ENCODE peak calls at places on chromosomes 13 and 19, in six cellular contexts. J is CD4-positive, alpha-beta T cell; A is LNCaP clone FGC; M is kidney epithelial cell; P is right atrium auricular region; I is tibial artery. Y is an unnamed sample.

GRCh38 chr13:75010941-75011340 is 471.0 kb downstream of the TBC1D4 start:
- DNase-seq in P (no peak), A (no peak), J (no peak), I (no peak), M (no peak), Y (no peak)

GRCh38 chr13:43805681-43806128 is 18.9 kb upstream of the ENOX1 start:
- DNase-seq in A (no peak), M (no peak), P (no peak), I (no peak), J (no peak), Y (no peak)

GRCh38 chr13:79386125-79386822 is 19.8 kb downstream of the RBM26 start:
- DNase-seq in I (no peak), P (no peak), A (no peak), J (no peak), M (no peak), Y (no peak)

GRCh38 chr13:57582032-57582431 is 49.5 kb upstream of the PCDH17 start:
- DNase-seq in I (no peak), M (no peak), J (no peak), A (no peak), P (no peak), Y (no peak)

GRCh38 chr19:49064029-49064629 is 489 bp downstream of the NTF4 start:
- DNase-seq in P (no peak), M (no peak), J (no peak), A (no peak), I (no peak), Y (no peak)

GRCh38 chr13:23922005-23922932 is 25.0 kb upstream of the C1QTNF9B start:
- DNase-seq in I (no peak), M (no peak), J (no peak), P (no peak), A (no peak), Y (no peak)

GRCh38 chr13:75339635-75340374 is 142.2 kb downstream of the TBC1D4 start:
- DNase-seq in I (no peak), P (no peak), A (no peak), J (no peak), M (no peak), Y (no peak)

GRCh38 chr19:43524922-43525835 is 1.8 kb downstream of the ETHE1 start:
- DNase-seq in J (peak), I (peak), P (peak), A (no peak), M (no peak), Y (no peak)

GRCh38 chr19:23991170-23991569 is 76.5 kb downstream of the ZNF726 start:
- DNase-seq in P (peak), I (no peak), M (peak), J (no peak), A (peak), Y (no peak)

GRCh38 chr13:27619093-27619705 is 1.1 kb downstream of the LNX2 start:
- DNase-seq in J (no peak), M (no peak), A (no peak), P (no peak), I (no peak), Y (no peak)

GRCh38 chr19:17244618-17245534 is 843 bp downstream of the NR2F6 start:
- DNase-seq in I (no peak), J (no peak), P (no peak), M (no peak), A (no peak), Y (no peak)

GRCh38 chr19:49113762-49114629 is at the start of gene LIN7B:
- DNase-seq in M (no peak), A (no peak), J (peak), I (peak), P (no peak), Y (no peak)

GRCh38 chr19:44810555-44811447 is 1.9 kb downstream of the BCAM start:
- DNase-seq in A (no peak), J (no peak), M (no peak), I (no peak), P (no peak), Y (no peak)

GRCh38 chr19:33393286-33394005 is 19.9 kb downstream of the CEBPG start:
- DNase-seq in I (peak), P (no peak), M (no peak), J (no peak), A (no peak), Y (no peak)

GRCh38 chr13:109494955-109495354 is 291.4 kb downstream of the IRS2 start:
- DNase-seq in J (no peak), I (no peak), M (no peak), A (peak), P (no peak), Y (no peak)

GRCh38 chr13:22717036-22717435 is 463.7 kb upstream of the SGCG start:
- DNase-seq in J (no peak), I (no peak), P (no peak), M (no peak), A (no peak), Y (no peak)

GRCh38 chr13:113209880-113210421 is 538 bp downstream of the CUL4A start:
- DNase-seq in I (peak), P (no peak), J (peak), A (peak), M (no peak), Y (no peak)

GRCh38 chr19:46748325-46749109 is 2.3 kb upstream of the STRN4 start:
- DNase-seq in J (peak), M (no peak), I (no peak), A (no peak), P (no peak), Y (no peak)

GRCh38 chr13:82833928-82834327 is 1048.3 kb downstream of the SLITRK1 start:
- DNase-seq in A (no peak), M (no peak), J (no peak), I (no peak), P (no peak), Y (no peak)

GRCh38 chr13:95704510-95704909 is 27.6 kb downstream of the DNAJC3 start:
- DNase-seq in P (no peak), M (no peak), I (no peak), A (no peak), J (no peak), Y (no peak)

GRCh38 chr13:103431880-103432279 is 365.7 kb upstream of the SLC10A2 start:
- DNase-seq in M (no peak), A (no peak), P (no peak), I (no peak), J (no peak), Y (no peak)

GRCh38 chr19:44718441-44719261 is 19.7 kb downstream of the CEACAM16 start:
- DNase-seq in A (no peak), M (no peak), J (no peak), P (peak), I (peak), Y (no peak)

GRCh38 chr13:76879211-76879875 is 6.9 kb downstream of the KCTD12 start:
- DNase-seq in M (no peak), P (peak), A (no peak), I (peak), J (peak), Y (no peak)

GRCh38 chr13:21741396-21741795 is 70.5 kb downstream of the FGF9 start:
- DNase-seq in M (no peak), P (no peak), A (no peak), I (no peak), J (no peak), Y (no peak)

GRCh38 chr19:16542894-16543498 is 759 bp upstream of the CHERP start:
- DNase-seq in A (no peak), I (no peak), J (no peak), M (no peak), P (no peak), Y (no peak)

GRCh38 chr19:2888739-2889224 is 11.9 kb upstream of the ZNF57 start:
- DNase-seq in J (peak), P (no peak), A (no peak), I (peak), M (no peak), Y (no peak)

GRCh38 chr19:48489608-48490216 is 20.5 kb downstream of the CYTH2 start:
- DNase-seq in J (peak), P (no peak), A (no peak), M (no peak), I (no peak), Y (no peak)

GRCh38 chr19:1449467-1450442 is at the start of gene APC2:
- DNase-seq in P (no peak), I (no peak), M (no peak), A (no peak), J (no peak), Y (no peak)

GRCh38 chr19:50357178-50358100 is 8.0 kb downstream of the NAPSA start:
- DNase-seq in M (no peak), P (peak), A (no peak), I (peak), J (peak), Y (no peak)

GRCh38 chr13:99977334-99977911 is 4.2 kb upstream of the ZIC2 start:
- DNase-seq in J (no peak), I (no peak), A (no peak), P (no peak), M (no peak), Y (no peak)

GRCh38 chr19:35349614-35350521 is 2.2 kb downstream of the FFAR1 start:
- DNase-seq in P (no peak), I (peak), A (no peak), J (no peak), M (no peak), Y (no peak)

GRCh38 chr13:68234278-68234677 is 1004.1 kb upstream of the PCDH9 start:
- DNase-seq in I (no peak), J (no peak), P (no peak), M (no peak), A (no peak), Y (no peak)

GRCh38 chr19:3725640-3726310 is 17.6 kb downstream of the TJP3 start:
- DNase-seq in J (no peak), I (no peak), M (no peak), A (no peak), P (no peak), Y (no peak)

GRCh38 chr19:4851551-4852290 is 15.7 kb downstream of the PLIN3 start:
- DNase-seq in P (peak), A (no peak), I (peak), J (peak), M (peak), Y (no peak)

GRCh38 chr13:60733933-60734332 is 336.9 kb downstream of the TDRD3 start:
- DNase-seq in M (no peak), J (no peak), P (no peak), A (no peak), I (no peak), Y (no peak)

GRCh38 chr13:53254495-53254894 is 225.9 kb downstream of the OLFM4 start:
- DNase-seq in I (no peak), P (no peak), A (peak), J (no peak), M (no peak), Y (no peak)

GRCh38 chr19:34184880-34185491 is 12.7 kb downstream of the LSM14A start:
- DNase-seq in J (no peak), A (no peak), P (no peak), I (no peak), M (no peak), Y (no peak)

GRCh38 chr19:21587117-21587461 is 81.7 kb downstream of the ZNF429 start:
- DNase-seq in J (no peak), P (no peak), M (no peak), I (no peak), A (no peak), Y (no peak)

GRCh38 chr13:101111894-101112293 is 304.4 kb downstream of the NALCN start:
- DNase-seq in M (no peak), I (no peak), J (no peak), P (no peak), A (no peak), Y (no peak)
- TF ChIP-seq CTCF in M (no peak), I (no peak), J (no peak), P (no peak), A (no peak), Y (no peak)

GRCh38 chr19:38444026-38444425 is 10.5 kb downstream of the RYR1 start:
- DNase-seq in A (no peak), P (no peak), J (no peak), I (no peak), M (no peak), Y (no peak)

GRCh38 chr19:38442736-38443135 is 9.2 kb downstream of the RYR1 start:
- DNase-seq in M (no peak), J (no peak), P (no peak), A (no peak), I (no peak), Y (no peak)

GRCh38 chr19:38440592-38440991 is 7.1 kb downstream of the RYR1 start:
- DNase-seq in M (no peak), P (no peak), J (no peak), I (no peak), A (no peak), Y (no peak)

GRCh38 chr19:38443458-38444001 is 10.0 kb downstream of the RYR1 start:
- DNase-seq in J (no peak), A (no peak), M (no peak), P (no peak), I (no peak), Y (no peak)

DNA sequence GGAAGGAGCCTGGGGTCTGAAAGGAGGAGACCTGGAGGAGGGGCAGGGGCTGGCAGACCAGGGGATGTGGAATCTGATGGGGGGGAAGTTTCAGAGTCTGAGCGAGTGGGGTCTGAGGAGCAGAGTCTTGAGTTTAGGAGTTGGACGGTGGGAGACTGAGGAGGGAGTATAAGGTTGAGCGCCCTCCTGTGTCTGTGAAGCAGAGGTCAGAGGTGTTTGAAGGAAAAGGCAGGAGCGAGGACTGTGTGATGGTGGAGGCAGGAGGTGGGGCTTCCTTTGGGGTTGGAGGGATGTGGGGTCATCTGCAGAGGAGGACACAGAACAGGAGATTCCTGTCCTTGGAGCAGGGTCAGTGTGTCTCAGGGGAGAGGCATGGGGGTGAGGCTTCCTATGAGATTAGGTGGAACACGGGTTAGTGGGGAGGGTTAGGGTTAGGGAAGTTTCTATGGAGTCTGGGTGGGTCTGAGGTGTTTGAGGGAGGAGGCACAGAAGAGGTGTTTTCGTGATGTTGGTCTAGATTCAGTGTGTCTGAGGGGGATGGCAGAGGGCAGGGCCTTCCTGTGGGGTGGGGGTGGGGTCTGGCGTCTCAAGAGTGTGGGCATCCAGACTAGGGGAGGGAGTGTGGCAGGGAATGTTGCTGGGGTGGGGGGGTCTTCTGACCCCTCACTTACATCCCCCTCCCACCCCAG is 8.3 kb downstream of the RYR1 start:
- DNase-seq in A (no peak), J (no peak), P (no peak), M (no peak), I (no peak), Y (no peak)
- TF ChIP-seq CTCF in A (no peak), J (no peak), P (no peak), M (peak), I (no peak), Y (no peak)

GRCh38 chr19:40601061-40601973 is at the start of gene LTBP4:
- DNase-seq in I (peak), J (no peak), M (no peak), A (no peak), P (no peak), Y (no peak)
- TF ChIP-seq CTCF in I (peak), J (no peak), M (no peak), A (peak), P (peak), Y (no peak)

DNA sequence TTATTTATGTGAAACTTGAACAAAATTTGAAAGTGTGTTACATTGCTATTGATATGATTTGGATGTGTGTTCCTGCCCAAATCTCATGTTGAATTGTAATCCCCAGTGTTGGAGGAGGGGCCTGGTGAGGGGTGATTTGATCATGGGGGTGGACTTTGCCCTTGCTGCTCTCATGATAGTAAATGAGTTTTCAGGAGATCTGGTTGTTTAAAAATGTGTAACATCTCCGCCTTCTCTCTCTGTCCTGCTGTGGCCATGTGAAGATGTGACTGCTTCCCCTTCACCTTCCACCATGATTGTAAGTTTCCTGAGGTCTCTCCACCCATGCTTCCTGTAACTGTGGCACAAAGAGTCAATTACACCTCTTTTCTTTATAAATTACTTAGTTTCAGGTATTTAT is 1731.0 kb downstream of the SLITRK5 start:
- DNase-seq in M (no peak), A (no peak), I (no peak), P (no peak), J (no peak), Y (no peak)
- TF ChIP-seq CTCF in M (no peak), A (no peak), I (no peak), P (no peak), J (no peak), Y (no peak)

DNA sequence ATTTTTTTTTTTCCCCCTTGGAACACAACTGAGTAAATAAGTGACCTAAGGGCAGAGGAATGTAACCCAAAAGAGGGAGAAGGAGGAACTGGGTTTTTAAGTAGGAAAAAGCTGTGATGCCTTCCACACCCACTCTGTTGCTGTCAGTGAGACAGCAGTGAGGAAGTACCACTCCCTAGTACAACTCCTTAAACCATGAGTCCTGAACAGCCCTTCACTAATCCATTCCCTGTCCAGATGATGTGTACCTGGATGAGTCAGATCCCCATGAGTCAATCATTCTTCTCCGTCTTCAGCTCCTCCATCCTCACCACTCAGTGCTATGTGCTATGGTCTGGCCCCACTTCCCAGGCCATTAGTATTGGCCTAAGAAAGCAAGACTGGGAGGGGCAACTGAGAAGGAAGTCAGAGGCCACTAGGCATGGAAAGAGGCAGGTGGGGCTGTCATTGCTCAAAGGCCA is 12.9 kb upstream of the CXCL17 start:
- DNase-seq in I (no peak), M (peak), A (no peak), J (no peak), P (no peak), Y (no peak)
- TF ChIP-seq CTCF in I (no peak), M (no peak), A (no peak), J (no peak), P (no peak), Y (no peak)

GRCh38 chr13:44874886-44875630 is 114.2 kb downstream of the NUFIP1 start:
- DNase-seq in J (no peak), P (no peak), A (no peak), I (no peak), M (no peak), Y (no peak)

GRCh38 chr13:44874176-44874575 is 115.1 kb downstream of the NUFIP1 start:
- DNase-seq in P (no peak), I (no peak), M (no peak), A (no peak), J (no peak), Y (no peak)

GRCh38 chr13:44876782-44877324 is 112.4 kb downstream of the NUFIP1 start:
- DNase-seq in I (no peak), A (no peak), M (no peak), J (no peak), P (no peak), Y (no peak)

GRCh38 chr13:44884076-44884729 is 105.1 kb downstream of the NUFIP1 start:
- DNase-seq in M (no peak), P (no peak), J (no peak), A (no peak), I (no peak), Y (peak)

DNA sequence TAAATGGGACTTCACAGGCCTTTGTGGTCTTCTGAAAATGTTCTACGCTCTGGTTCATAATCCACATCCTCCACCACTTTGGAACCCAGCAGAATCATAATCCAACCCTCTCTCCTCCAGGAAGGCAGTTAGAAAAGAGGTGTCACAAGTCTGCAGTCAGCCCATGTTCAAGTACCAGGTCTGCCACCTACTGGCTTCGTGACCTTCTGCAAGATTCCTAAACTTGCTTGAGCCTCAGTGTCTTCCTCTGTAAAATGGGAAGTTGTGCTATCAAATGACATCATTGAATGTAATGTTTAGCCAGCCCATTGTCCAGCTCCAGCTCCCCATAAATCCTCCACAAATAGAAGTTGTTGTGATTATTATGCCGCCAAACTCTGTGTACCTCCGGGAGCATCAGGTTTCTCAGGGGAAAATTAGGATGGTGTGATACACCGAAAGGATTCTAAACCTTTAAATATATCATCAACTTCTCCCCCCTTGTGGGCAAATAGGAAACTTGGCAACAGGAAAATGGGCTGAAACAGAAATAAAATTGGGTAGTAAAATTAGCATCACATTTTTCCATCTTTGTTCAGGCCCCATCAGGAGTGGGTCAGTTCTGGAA is 109.7 kb downstream of the NUFIP1 start:
- DNase-seq in A (peak), M (no peak), I (no peak), P (no peak), J (no peak), Y (peak)
- TF ChIP-seq CTCF in A (peak), M (peak), I (peak), P (peak), J (no peak), Y (peak)

GRCh38 chr19:12806242-12807131 is at the start of gene RNASEH2A:
- DNase-seq in I (peak), M (peak), J (peak), A (peak), P (peak), Y (peak)
- TF ChIP-seq CTCF in I (no peak), M (no peak), J (no peak), A (no peak), P (peak), Y (no peak)

DNA sequence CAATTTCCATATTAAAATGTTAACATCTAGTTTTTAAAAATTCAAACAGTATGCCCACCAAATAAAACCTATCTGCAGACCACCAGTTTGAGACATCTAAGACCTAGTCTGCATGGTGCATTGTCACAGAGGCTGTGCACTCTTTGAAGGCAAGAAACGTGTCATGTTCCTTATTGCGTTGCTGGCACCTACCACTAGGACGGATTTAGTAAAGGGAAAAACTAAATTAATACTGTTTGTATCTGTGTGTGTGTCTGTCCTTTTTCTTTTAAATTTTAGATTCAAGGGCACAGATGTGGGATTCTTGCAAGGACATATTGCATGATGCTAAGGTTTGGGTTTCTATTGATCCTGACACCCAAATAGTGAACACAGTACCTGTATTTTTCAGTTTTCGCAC is 481.4 kb downstream of the UQCRFS1 start:
- DNase-seq in M (no peak), J (no peak), A (no peak), P (no peak), I (no peak), Y (no peak)
- TF ChIP-seq CTCF in M (no peak), J (no peak), A (no peak), P (no peak), I (no peak), Y (no peak)